ENCODE peak calls at places on chromosomes 12 and 14, in nine cellular contexts. W is GM03348; Z is fibroblast of gingiva; C is CD8-positive, alpha-beta memory T cell; X is Kasumi-1; I is T-helper 9 cell; J is HFFc6; D is heart left ventricle; M is activated CD4-positive, alpha-beta T cell treated with anti-CD3 and anti-CD28 coated beads for 48 hours. G is an unnamed sample.

GRCh38 chr14:104461676-104462443 is 117.7 kb upstream of the C14orf180 start:
- DNase-seq in I (no peak), J (no peak), M (no peak), W (no peak), C (no peak), Z (no peak), X (no peak), D (no peak), G (no peak)

GRCh38 chr12:115000038-115000437 is 316.1 kb upstream of the TBX3 start:
- DNase-seq in J (peak), W (peak), Z (no peak), X (no peak), C (no peak), M (no peak), D (no peak), I (no peak), G (no peak)

GRCh38 chr12:124686001-124686884 is 118.8 kb upstream of the NCOR2 start:
- DNase-seq in W (peak), J (peak), D (no peak), Z (peak), C (no peak), M (no peak), X (no peak), I (no peak), G (no peak)

GRCh38 chr12:93757792-93758694 is 80.9 kb downstream of the CRADD start:
- DNase-seq in C (no peak), D (no peak), I (no peak), W (no peak), X (peak), J (no peak), Z (no peak), M (no peak), G (no peak)

GRCh38 chr12:12488296-12488695 is 74.4 kb downstream of the DUSP16 start:
- DNase-seq in W (no peak), J (no peak), M (no peak), I (no peak), C (no peak), X (no peak), Z (no peak), D (no peak), G (no peak)

GRCh38 chr12:71469235-71469873 is 29.8 kb downstream of the LGR5 start:
- DNase-seq in Z (no peak), X (no peak), D (no peak), M (no peak), J (peak), C (no peak), I (no peak), W (no peak), G (no peak)

GRCh38 chr12:32569256-32569655 is 109.8 kb upstream of the DNM1L start:
- DNase-seq in X (no peak), C (no peak), I (no peak), D (no peak), M (no peak), Z (no peak), W (no peak), J (no peak), G (no peak)

GRCh38 chr12:85369365-85370154 is 89.5 kb downstream of the ALX1 start:
- DNase-seq in D (no peak), C (no peak), X (no peak), M (no peak), W (no peak), Z (no peak), I (no peak), J (no peak), G (no peak)

GRCh38 chr14:95123895-95124579 is 33.3 kb downstream of the DICER1 start:
- DNase-seq in D (peak), W (no peak), M (no peak), J (no peak), X (no peak), I (no peak), C (no peak), Z (no peak), G (no peak)

GRCh38 chr14:35403085-35403396 is 1.5 kb downstream of the NFKBIA start:
- DNase-seq in J (no peak), W (peak), X (no peak), D (peak), C (no peak), M (peak), I (peak), Z (no peak), G (no peak)

G was measured in omental fat pad.